ENCODE peak calls at places on chromosomes 11 and 22, in ten cellular contexts. One of them, this sample, is unnamed.

GRCh38 chr11:12200359-12201015 is 90.1 kb downstream of the MICAL2 start:
- DNase-seq in astrocyte of the cerebellum: no peak
- DNase-seq in suprapubic skin: no peak
- DNase-seq in lung: no peak
- DNase-seq in mucosa of descending colon: no peak
- DNase-seq in lower leg skin: peak
- DNase-seq in fibroblast of lung: peak
- DNase-seq in AG04450: no peak
- DNase-seq in sigmoid colon: peak
- DNase-seq in PC-3: no peak
- DNase-seq in this sample: no peak

GRCh38 chr11:31699066-31699465 is 112.1 kb downstream of the PAX6 start:
- DNase-seq in astrocyte of the cerebellum: no peak
- DNase-seq in suprapubic skin: no peak
- DNase-seq in lung: no peak
- DNase-seq in mucosa of descending colon: no peak
- DNase-seq in lower leg skin: no peak
- DNase-seq in fibroblast of lung: no peak
- DNase-seq in AG04450: no peak
- DNase-seq in sigmoid colon: no peak
- DNase-seq in PC-3: no peak
- DNase-seq in this sample: no peak

GRCh38 chr22:23237201-23237798 is 57.0 kb downstream of the BCR start:
- DNase-seq in astrocyte of the cerebellum: no peak
- DNase-seq in suprapubic skin: no peak
- DNase-seq in lung: no peak
- DNase-seq in mucosa of descending colon: peak
- DNase-seq in lower leg skin: no peak
- DNase-seq in fibroblast of lung: peak
- DNase-seq in AG04450: peak
- DNase-seq in sigmoid colon: peak
- DNase-seq in PC-3: no peak
- DNase-seq in this sample: no peak

GRCh38 chr11:50030193-50030592 is 2.5 kb upstream of the OR4C45 start:
- DNase-seq in astrocyte of the cerebellum: no peak
- DNase-seq in suprapubic skin: no peak
- DNase-seq in lung: no peak
- DNase-seq in mucosa of descending colon: no peak
- DNase-seq in lower leg skin: no peak
- DNase-seq in fibroblast of lung: no peak
- DNase-seq in AG04450: no peak
- DNase-seq in sigmoid colon: no peak
- DNase-seq in PC-3: no peak
- DNase-seq in this sample: no peak

GRCh38 chr11:17244046-17244445 is 32.5 kb upstream of the NUCB2 start:
- DNase-seq in astrocyte of the cerebellum: no peak
- DNase-seq in suprapubic skin: no peak
- DNase-seq in lung: no peak
- DNase-seq in mucosa of descending colon: no peak
- DNase-seq in lower leg skin: no peak
- DNase-seq in fibroblast of lung: no peak
- DNase-seq in AG04450: no peak
- DNase-seq in sigmoid colon: no peak
- DNase-seq in PC-3: no peak
- DNase-seq in this sample: no peak

GRCh38 chr22:20536590-20537324 is 29.3 kb downstream of the MED15 start:
- DNase-seq in astrocyte of the cerebellum: no peak
- DNase-seq in suprapubic skin: no peak
- DNase-seq in lung: no peak
- DNase-seq in mucosa of descending colon: no peak
- DNase-seq in lower leg skin: no peak
- DNase-seq in fibroblast of lung: no peak
- DNase-seq in AG04450: no peak
- DNase-seq in sigmoid colon: no peak
- DNase-seq in PC-3: no peak
- DNase-seq in this sample: no peak

GRCh38 chr11:78535920-78536319 is 38.7 kb downstream of the NARS2 start:
- DNase-seq in astrocyte of the cerebellum: no peak
- DNase-seq in suprapubic skin: no peak
- DNase-seq in lung: no peak
- DNase-seq in mucosa of descending colon: no peak
- DNase-seq in lower leg skin: no peak
- DNase-seq in fibroblast of lung: peak
- DNase-seq in AG04450: peak
- DNase-seq in sigmoid colon: no peak
- DNase-seq in PC-3: no peak
- DNase-seq in this sample: no peak

GRCh38 chr22:44632823-44633478 is 69.1 kb upstream of the PRR5 start:
- DNase-seq in astrocyte of the cerebellum: no peak
- DNase-seq in suprapubic skin: no peak
- DNase-seq in lung: no peak
- DNase-seq in mucosa of descending colon: no peak
- DNase-seq in lower leg skin: no peak
- DNase-seq in fibroblast of lung: no peak
- DNase-seq in AG04450: no peak
- DNase-seq in sigmoid colon: no peak
- DNase-seq in PC-3: no peak
- DNase-seq in this sample: no peak

GRCh38 chr11:72641900-72642814 is 32.1 kb downstream of the PDE2A start:
- DNase-seq in astrocyte of the cerebellum: no peak
- DNase-seq in suprapubic skin: no peak
- DNase-seq in lung: no peak
- DNase-seq in mucosa of descending colon: no peak
- DNase-seq in lower leg skin: peak
- DNase-seq in fibroblast of lung: peak
- DNase-seq in AG04450: no peak
- DNase-seq in sigmoid colon: peak
- DNase-seq in PC-3: peak
- DNase-seq in this sample: peak

GRCh38 chr11:112318193-112318592 is 57.5 kb upstream of the PLET1 start:
- DNase-seq in astrocyte of the cerebellum: peak
- DNase-seq in suprapubic skin: no peak
- DNase-seq in lung: no peak
- DNase-seq in mucosa of descending colon: no peak
- DNase-seq in lower leg skin: no peak
- DNase-seq in fibroblast of lung: peak
- DNase-seq in AG04450: peak
- DNase-seq in sigmoid colon: no peak
- DNase-seq in PC-3: peak
- DNase-seq in this sample: peak

GRCh38 chr11:84437129-84438123 is 1151.3 kb upstream of the CCDC90B start:
- DNase-seq in astrocyte of the cerebellum: no peak
- DNase-seq in suprapubic skin: peak
- DNase-seq in lung: no peak
- DNase-seq in mucosa of descending colon: no peak
- DNase-seq in lower leg skin: no peak
- DNase-seq in fibroblast of lung: peak
- DNase-seq in AG04450: no peak
- DNase-seq in sigmoid colon: no peak
- DNase-seq in PC-3: peak
- DNase-seq in this sample: peak

GRCh38 chr11:9351956-9352355 is 32.5 kb upstream of the IPO7 start:
- DNase-seq in astrocyte of the cerebellum: no peak
- DNase-seq in suprapubic skin: no peak
- DNase-seq in lung: no peak
- DNase-seq in mucosa of descending colon: no peak
- DNase-seq in lower leg skin: no peak
- DNase-seq in fibroblast of lung: peak
- DNase-seq in AG04450: no peak
- DNase-seq in sigmoid colon: no peak
- DNase-seq in PC-3: peak
- DNase-seq in this sample: peak

GRCh38 chr11:14967581-14968214 is 4.5 kb downstream of the CALCA start:
- DNase-seq in astrocyte of the cerebellum: no peak
- DNase-seq in suprapubic skin: no peak
- DNase-seq in lung: no peak
- DNase-seq in mucosa of descending colon: no peak
- DNase-seq in lower leg skin: no peak
- DNase-seq in fibroblast of lung: no peak
- DNase-seq in AG04450: no peak
- DNase-seq in sigmoid colon: no peak
- DNase-seq in PC-3: no peak
- DNase-seq in this sample: no peak

GRCh38 chr11:19453893-19454292 is 213.1 kb upstream of the E2F8 start:
- DNase-seq in astrocyte of the cerebellum: no peak
- DNase-seq in suprapubic skin: no peak
- DNase-seq in lung: no peak
- DNase-seq in mucosa of descending colon: no peak
- DNase-seq in lower leg skin: peak
- DNase-seq in fibroblast of lung: peak
- DNase-seq in AG04450: no peak
- DNase-seq in sigmoid colon: no peak
- DNase-seq in PC-3: peak
- DNase-seq in this sample: peak

GRCh38 chr22:44664149-44664548 is 37.9 kb upstream of the PRR5 start:
- DNase-seq in astrocyte of the cerebellum: no peak
- DNase-seq in suprapubic skin: no peak
- DNase-seq in lung: peak
- DNase-seq in mucosa of descending colon: peak
- DNase-seq in lower leg skin: peak
- DNase-seq in fibroblast of lung: peak
- DNase-seq in AG04450: no peak
- DNase-seq in sigmoid colon: peak
- DNase-seq in PC-3: no peak
- DNase-seq in this sample: no peak

DNA sequence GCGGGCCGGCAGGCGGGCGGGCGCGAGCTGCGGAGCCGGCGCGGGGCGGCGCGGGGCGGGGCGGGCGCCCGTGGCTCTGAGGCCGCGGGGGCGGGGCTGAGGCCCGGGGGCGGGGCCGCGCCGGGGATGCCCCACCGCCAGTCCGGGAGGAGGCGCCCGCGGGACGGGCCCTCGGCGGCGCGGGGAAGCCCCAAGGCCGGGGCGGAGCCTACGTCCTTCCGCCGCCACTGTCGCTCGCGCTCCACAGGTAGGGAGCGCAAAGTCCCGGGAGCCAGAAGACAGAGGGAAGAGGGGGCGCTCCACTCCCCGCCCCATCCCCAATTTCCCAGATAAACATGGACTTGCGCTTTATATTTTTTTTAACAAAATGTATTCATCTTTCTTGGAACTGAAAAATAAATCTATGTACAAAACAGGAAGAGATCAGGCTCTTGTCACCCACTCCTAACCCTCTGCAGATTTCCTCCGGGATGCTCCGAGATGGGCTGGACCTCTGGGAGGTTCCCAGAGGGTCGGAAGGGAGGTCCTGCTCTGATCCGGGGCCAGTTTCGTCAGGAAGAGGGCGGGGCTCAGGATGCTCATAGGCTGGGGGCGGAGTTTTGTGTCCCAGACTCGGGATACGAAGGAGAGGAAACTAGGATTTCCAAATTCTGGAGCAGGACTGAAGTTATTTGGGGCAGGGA is at the start of gene MAP4K2:
- DNase-seq in astrocyte of the cerebellum: peak
- DNase-seq in suprapubic skin: peak
- DNase-seq in lung: peak
- DNase-seq in mucosa of descending colon: peak
- DNase-seq in lower leg skin: peak
- DNase-seq in fibroblast of lung: peak
- DNase-seq in AG04450: peak
- DNase-seq in sigmoid colon: peak
- DNase-seq in PC-3: peak
- DNase-seq in this sample: peak
- TF ChIP-seq CTCF in astrocyte of the cerebellum: no peak
- TF ChIP-seq CTCF in suprapubic skin: no peak
- TF ChIP-seq CTCF in lung: no peak
- TF ChIP-seq CTCF in mucosa of descending colon: no peak
- TF ChIP-seq CTCF in lower leg skin: no peak
- TF ChIP-seq CTCF in fibroblast of lung: peak
- TF ChIP-seq CTCF in AG04450: peak
- TF ChIP-seq CTCF in sigmoid colon: peak
- TF ChIP-seq CTCF in PC-3: peak
- TF ChIP-seq CTCF in this sample: peak

GRCh38 chr11:97269527-97269926 is 879.7 kb downstream of the JRKL start:
- DNase-seq in astrocyte of the cerebellum: no peak
- DNase-seq in suprapubic skin: no peak
- DNase-seq in lung: no peak
- DNase-seq in mucosa of descending colon: no peak
- DNase-seq in lower leg skin: no peak
- DNase-seq in fibroblast of lung: no peak
- DNase-seq in AG04450: no peak
- DNase-seq in sigmoid colon: no peak
- DNase-seq in PC-3: peak
- DNase-seq in this sample: no peak
- TF ChIP-seq CTCF in astrocyte of the cerebellum: peak
- TF ChIP-seq CTCF in suprapubic skin: no peak
- TF ChIP-seq CTCF in lung: no peak
- TF ChIP-seq CTCF in mucosa of descending colon: no peak
- TF ChIP-seq CTCF in lower leg skin: no peak
- TF ChIP-seq CTCF in fibroblast of lung: no peak
- TF ChIP-seq CTCF in AG04450: no peak
- TF ChIP-seq CTCF in sigmoid colon: no peak
- TF ChIP-seq CTCF in PC-3: peak
- TF ChIP-seq CTCF in this sample: peak

GRCh38 chr11:4826425-4826824 is 5.3 kb downstream of the OR51F2 start:
- DNase-seq in astrocyte of the cerebellum: peak
- DNase-seq in suprapubic skin: no peak
- DNase-seq in lung: no peak
- DNase-seq in mucosa of descending colon: no peak
- DNase-seq in lower leg skin: no peak
- DNase-seq in fibroblast of lung: peak
- DNase-seq in AG04450: no peak
- DNase-seq in sigmoid colon: no peak
- DNase-seq in PC-3: no peak
- DNase-seq in this sample: no peak
- TF ChIP-seq CTCF in astrocyte of the cerebellum: no peak
- TF ChIP-seq CTCF in suprapubic skin: no peak
- TF ChIP-seq CTCF in lung: no peak
- TF ChIP-seq CTCF in mucosa of descending colon: no peak
- TF ChIP-seq CTCF in lower leg skin: no peak
- TF ChIP-seq CTCF in fibroblast of lung: no peak
- TF ChIP-seq CTCF in AG04450: peak
- TF ChIP-seq CTCF in sigmoid colon: peak
- TF ChIP-seq CTCF in PC-3: no peak
- TF ChIP-seq CTCF in this sample: no peak

DNA sequence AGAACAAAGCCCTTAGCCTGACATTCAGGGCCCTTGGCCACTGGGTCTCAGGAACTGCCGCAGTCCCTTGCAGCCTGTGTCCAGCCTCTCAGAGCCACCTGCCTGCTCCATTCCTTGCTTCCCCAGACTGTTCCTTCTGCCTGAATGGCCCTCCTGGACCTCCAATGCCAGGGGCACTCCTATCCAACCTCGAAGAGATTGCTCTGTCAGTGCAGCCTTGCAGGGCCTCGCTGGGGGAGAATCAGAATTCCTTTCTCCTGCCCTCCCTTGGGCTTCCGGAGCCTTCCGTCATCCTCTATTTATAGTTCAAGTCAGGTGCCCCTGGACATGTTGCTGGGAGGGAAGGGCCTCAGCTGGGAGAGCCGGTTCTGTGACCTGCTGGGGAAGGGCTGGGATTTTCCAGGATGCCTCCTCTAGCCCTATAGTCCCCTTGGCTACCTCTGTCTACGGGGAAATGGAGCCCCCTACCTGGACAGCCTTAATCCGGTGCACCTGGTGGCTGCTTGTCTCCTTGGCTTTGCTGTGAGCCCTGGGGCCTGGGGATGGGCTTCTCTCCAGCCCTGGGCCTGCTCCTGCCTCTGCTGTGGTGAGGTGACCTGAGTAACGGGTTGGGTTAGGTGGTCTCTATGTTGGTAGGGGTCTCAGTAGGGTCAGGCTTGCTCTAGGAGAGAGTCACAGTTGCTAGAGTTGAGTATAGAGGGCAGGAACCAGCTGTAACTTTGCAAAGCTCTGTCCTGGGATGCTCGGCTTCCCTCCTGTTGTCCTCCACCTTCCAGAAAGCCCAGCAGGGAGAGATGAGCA is 45.9 kb upstream of the SYT7 start:
- DNase-seq in astrocyte of the cerebellum: no peak
- DNase-seq in suprapubic skin: no peak
- DNase-seq in lung: peak
- DNase-seq in mucosa of descending colon: peak
- DNase-seq in lower leg skin: no peak
- DNase-seq in fibroblast of lung: peak
- DNase-seq in AG04450: no peak
- DNase-seq in sigmoid colon: no peak
- DNase-seq in PC-3: peak
- DNase-seq in this sample: peak
- TF ChIP-seq CTCF in astrocyte of the cerebellum: no peak
- TF ChIP-seq CTCF in suprapubic skin: no peak
- TF ChIP-seq CTCF in lung: no peak
- TF ChIP-seq CTCF in mucosa of descending colon: no peak
- TF ChIP-seq CTCF in lower leg skin: no peak
- TF ChIP-seq CTCF in fibroblast of lung: no peak
- TF ChIP-seq CTCF in AG04450: no peak
- TF ChIP-seq CTCF in sigmoid colon: no peak
- TF ChIP-seq CTCF in PC-3: peak
- TF ChIP-seq CTCF in this sample: no peak